ENCODE peak calls at places on chromosomes 12 and 14, in six cellular contexts. F, B, M, O, K and V are unnamed samples.

GRCh38 chr14:73873660-73874059 is 13.0 kb upstream of the ZNF410 start:
- DNase-seq in M (no peak), O (no peak), B (no peak), K (no peak), F (no peak), V (no peak)

GRCh38 chr14:35789651-35790050 is 19.4 kb downstream of the RALGAPA1 start:
- DNase-seq in B (no peak), O (no peak), M (no peak), K (no peak), F (peak; percentile 17), V (no peak)

GRCh38 chr12:59179231-59179630 is 258.9 kb upstream of the LRIG3 start:
- DNase-seq in O (no peak), B (no peak), F (no peak), K (no peak), M (no peak), V (no peak)

GRCh38 chr12:89844539-89844938 is 135.9 kb upstream of the ATP2B1 start:
- DNase-seq in M (no peak), F (no peak), B (no peak), O (no peak), K (no peak), V (no peak)

GRCh38 chr14:105049753-105050550 is 15.3 kb downstream of the GPR132 start:
- DNase-seq in K (no peak), M (no peak), O (no peak), B (no peak), F (no peak), V (peak; percentile 16)

GRCh38 chr14:72714871-72715214 is 179.1 kb downstream of the DPF3 start:
- DNase-seq in B (peak; percentile 26), F (peak; percentile 12), K (no peak), M (no peak), O (no peak), V (no peak)

GRCh38 chr14:97381309-97381708 is 584.1 kb downstream of the VRK1 start:
- DNase-seq in B (no peak), O (no peak), F (no peak), M (peak; percentile 39), K (no peak), V (no peak)

GRCh38 chr14:63663428-63664142 is 21.9 kb upstream of the WDR89 start:
- DNase-seq in M (no peak), B (no peak), F (peak; percentile 5), K (no peak), O (no peak), V (no peak)

GRCh38 chr14:64812412-64812811 is 67.3 kb downstream of the SPTB start:
- DNase-seq in O (peak; percentile 86), K (peak; percentile 80), M (no peak), B (no peak), F (no peak), V (no peak)

GRCh38 chr12:24948452-24948815 is 467 bp downstream of the BCAT1 start:
- DNase-seq in B (no peak), O (no peak), F (peak; percentile 76), M (no peak), K (no peak), V (no peak)

GRCh38 chr12:53213348-53213747 is 6.3 kb upstream of the ITGB7 start:
- DNase-seq in O (peak; percentile 82), K (peak; percentile 87), F (peak; percentile 89), B (peak; percentile 91), M (peak; percentile 96), V (peak; percentile 74)
- TF ChIP-seq POLR2A in O (no peak), K (no peak), F (no peak), B (no peak), M (no peak), V (no peak)

GRCh38 chr12:65892905-65893304 is 68.6 kb downstream of the HMGA2 start:
- DNase-seq in M (no peak), K (no peak), O (no peak), B (no peak), F (peak; percentile 44), V (no peak)
- TF ChIP-seq POLR2A in M (no peak), K (no peak), O (no peak), B (no peak), F (no peak), V (no peak)

GRCh38 chr12:54405106-54405505 is 14.0 kb downstream of the ITGA5 start:
- DNase-seq in M (no peak), B (no peak), F (no peak), K (no peak), O (no peak), V (no peak)

GRCh38 chr12:54407183-54407905 is 11.7 kb downstream of the ITGA5 start:
- DNase-seq in F (no peak), M (peak; percentile 84), B (no peak), O (no peak), K (no peak), V (no peak)

GRCh38 chr12:54404061-54405004 is 14.7 kb downstream of the ITGA5 start:
- DNase-seq in O (no peak), F (peak; percentile 80), M (no peak), B (peak; percentile 77), K (peak; percentile 65), V (no peak)

GRCh38 chr12:54409267-54409666 is 9.8 kb downstream of the ITGA5 start:
- DNase-seq in K (no peak), F (no peak), M (no peak), O (no peak), B (peak; percentile 77), V (no peak)

GRCh38 chr12:54405573-54405972 is 13.5 kb downstream of the ITGA5 start:
- DNase-seq in K (no peak), O (no peak), F (no peak), B (no peak), M (no peak), V (no peak)
- TF ChIP-seq POLR2A in K (no peak), O (no peak), F (no peak), B (no peak), M (no peak), V (no peak)

DNA sequence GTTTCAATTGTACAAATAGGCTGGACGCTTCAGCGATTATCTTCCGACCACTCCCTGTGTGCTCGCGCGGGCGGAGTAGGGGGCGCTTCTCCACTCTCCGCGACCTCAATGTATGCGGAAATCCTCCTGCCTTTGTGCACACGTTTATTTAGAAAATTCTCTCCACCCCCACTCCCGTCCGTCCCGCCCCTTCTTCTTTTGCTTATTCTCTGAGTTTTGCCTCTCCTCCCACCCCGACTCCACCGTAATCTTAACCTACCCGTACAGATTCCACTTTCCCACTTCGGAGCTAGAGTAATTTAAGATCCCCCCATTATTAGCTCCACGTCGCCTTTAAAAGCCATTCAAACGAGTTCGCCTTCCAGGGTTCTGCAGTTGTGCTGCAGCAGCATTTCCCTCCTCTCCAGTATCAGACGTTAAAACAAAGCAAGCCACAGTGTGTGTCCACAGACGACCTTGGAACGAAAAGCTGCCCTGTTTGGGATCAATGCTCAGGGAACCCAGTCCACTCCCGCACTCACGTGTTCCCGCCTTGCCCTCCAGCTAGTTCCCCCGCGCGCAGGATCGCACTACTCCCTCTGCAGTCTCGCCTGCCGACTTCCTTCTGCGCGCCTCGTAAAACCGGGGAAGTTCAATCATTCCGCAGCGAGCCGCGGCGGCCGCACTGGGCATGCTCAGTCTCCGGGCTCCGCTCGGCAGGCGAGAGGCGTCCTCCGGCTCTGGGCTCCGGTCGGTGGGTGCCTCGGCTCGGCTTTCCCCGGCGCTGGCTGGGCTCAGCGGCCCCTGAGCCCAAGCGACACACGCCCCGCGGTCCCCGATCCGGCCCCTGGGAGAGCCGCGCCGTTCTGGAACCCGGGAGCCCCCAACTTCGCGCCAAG is at the start of gene ANO6:
- DNase-seq in B (peak; percentile 96), M (peak; percentile 97), O (peak; percentile 93), K (peak; percentile 92), F (peak; percentile 95), V (peak; percentile 60)
- TF ChIP-seq POLR2A in B (peak; percentile 81), M (no peak), O (peak; percentile 66), K (peak; percentile 78), F (peak; percentile 88), V (peak; percentile 54)

GRCh38 chr12:52007158-52007921 is 594 bp downstream of the TAMALIN start:
- DNase-seq in O (peak; percentile 48), K (peak; percentile 50), F (peak; percentile 68), B (peak; percentile 80), M (peak; percentile 91), V (peak; percentile 60)

GRCh38 chr12:52006726-52007157 is at the start of gene TAMALIN:
- DNase-seq in M (peak; percentile 95), O (peak; percentile 71), K (peak; percentile 79), B (peak; percentile 90), F (peak; percentile 84), V (peak; percentile 63)

GRCh38 chr12:52005903-52006703 is 643 bp upstream of the TAMALIN start:
- DNase-seq in O (peak; percentile 87), B (peak; percentile 87), K (peak; percentile 75), F (peak; percentile 93), M (peak; percentile 93), V (peak; percentile 75)

GRCh38 chr12:52009081-52009751 is 2.5 kb downstream of the TAMALIN start:
- DNase-seq in K (no peak), B (no peak), O (no peak), F (peak; percentile 87), M (no peak), V (no peak)

DNA sequence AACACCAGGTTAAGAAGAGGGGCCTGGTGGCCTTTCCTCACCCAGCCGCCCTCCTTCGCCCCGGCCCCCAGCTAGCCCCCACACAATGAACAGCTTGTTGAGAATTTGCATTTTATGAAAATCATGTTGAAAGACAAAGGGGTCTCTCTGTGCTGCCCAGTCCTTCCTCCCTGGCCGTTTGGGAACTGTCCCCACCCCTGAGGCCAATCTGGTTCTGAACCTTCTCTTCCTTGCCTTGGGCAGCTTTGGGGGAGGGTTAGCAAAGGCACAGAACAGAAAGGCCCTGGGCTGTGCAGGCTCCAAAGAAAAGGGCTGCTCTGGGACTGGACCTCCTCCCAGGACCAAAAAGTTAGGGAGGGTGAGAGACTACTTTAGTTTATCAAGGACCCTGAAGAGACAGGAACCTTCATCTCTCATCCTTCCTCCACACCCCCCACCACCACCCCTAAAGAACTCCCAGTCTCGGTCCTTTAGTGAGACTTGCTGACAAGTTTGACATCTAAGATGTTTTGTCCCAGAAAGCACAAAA is 1.3 kb downstream of the TAMALIN start:
- DNase-seq in M (no peak), F (peak; percentile 23), K (no peak), B (no peak), O (no peak), V (no peak)
- TF ChIP-seq POLR2A in M (no peak), F (no peak), K (no peak), B (no peak), O (no peak), V (no peak)

DNA sequence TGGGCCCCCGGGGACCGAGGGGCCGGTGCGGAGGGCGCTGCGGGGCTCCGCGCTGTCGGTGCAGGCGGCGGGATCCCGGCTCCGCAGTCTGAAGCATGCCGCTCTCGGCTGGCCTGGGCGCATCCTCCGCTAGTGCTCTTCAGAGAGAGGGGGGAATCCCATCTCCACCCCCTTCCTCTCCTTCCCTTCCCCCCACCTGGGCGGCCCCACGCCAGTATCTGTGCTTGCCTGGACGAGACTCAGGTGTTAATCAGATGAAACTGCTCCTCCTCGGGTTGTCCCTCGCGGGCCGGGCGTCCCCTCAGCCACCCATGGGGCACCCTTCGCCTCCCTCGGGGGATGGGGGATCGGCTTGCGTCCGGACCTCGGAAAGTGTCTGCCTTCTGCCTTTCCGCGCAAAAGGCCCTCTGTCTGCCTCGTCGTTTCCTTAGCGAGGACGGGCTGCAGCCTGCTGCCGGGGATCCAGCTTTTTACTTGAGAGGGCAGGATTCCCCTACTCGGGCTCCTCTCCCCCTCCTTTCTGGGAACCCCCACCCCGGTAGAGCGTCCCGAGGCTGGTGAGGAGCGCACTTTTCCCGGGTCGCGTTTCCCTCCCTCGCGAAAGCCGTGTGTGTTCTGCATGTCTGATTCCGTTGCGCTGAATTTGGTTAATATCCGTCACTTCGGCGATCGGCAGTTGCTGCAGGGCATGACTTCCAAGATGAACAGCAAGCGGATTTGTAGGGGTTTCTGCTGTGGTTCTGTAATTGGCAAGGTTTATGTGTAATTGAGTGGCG is 1.1 kb downstream of the GPHN start:
- DNase-seq in K (peak; percentile 50), B (peak; percentile 68), F (peak; percentile 61), O (peak; percentile 35), M (peak; percentile 89), V (peak; percentile 31)
- TF ChIP-seq POLR2A in K (no peak), B (no peak), F (no peak), O (no peak), M (no peak), V (no peak)